ENCODE peak calls at places on chromosome 6, in ten cellular contexts. L is sigmoid colon, J is tibial artery, R is A549, Q is Peyer's patch, U is fibroblast of lung, W is IMR-90, Y is MM.1S, X is heart left ventricle, G is tibial nerve. V is an unnamed sample.
A peak's percentile ranks its signal among the peaks of the same experiment; 100 is the strongest.

GRCh38 chr6:14965340-14966102 is 280.3 kb upstream of the JARID2 start:
- DNase-seq in L (no peak), J (no peak), R (no peak), Q (no peak), U (no peak), W (no peak), Y (no peak), X (no peak), G (no peak), V (no peak)

GRCh38 chr6:97437087-97437486 is 154.1 kb upstream of the MMS22L start:
- DNase-seq in L (no peak), J (no peak), R (peak; percentile 10), Q (no peak), U (peak; percentile 22), W (peak; percentile 18), Y (no peak), X (no peak), G (no peak), V (no peak)

GRCh38 chr6:33661118-33661838 is 40.2 kb downstream of the ITPR3 start:
- DNase-seq in L (no peak), J (no peak), R (no peak), Q (no peak), U (no peak), W (no peak), Y (no peak), X (no peak), G (no peak), V (no peak)

GRCh38 chr6:37680668-37681067 is 17.0 kb downstream of the MDGA1 start:
- DNase-seq in L (no peak), J (no peak), R (no peak), Q (no peak), U (no peak), W (no peak), Y (no peak), X (no peak), G (no peak), V (peak; percentile 88)

GRCh38 chr6:36671687-36672375 is 6.7 kb upstream of the CDKN1A start:
- DNase-seq in L (no peak), J (no peak), R (no peak), Q (no peak), U (no peak), W (no peak), Y (no peak), X (no peak), G (no peak), V (no peak)

GRCh38 chr6:108760158-108761050 is 87.8 kb upstream of the ARMC2 start:
- DNase-seq in L (no peak), J (no peak), R (no peak), Q (peak; percentile 40), U (peak; percentile 50), W (peak; percentile 60), Y (no peak), X (no peak), G (no peak), V (no peak)

GRCh38 chr6:135046912-135047311 is 7.7 kb downstream of the HBS1L start:
- DNase-seq in L (no peak), J (no peak), R (no peak), Q (no peak), U (no peak), W (no peak), Y (peak; percentile 18), X (no peak), G (no peak), V (no peak)

GRCh38 chr6:114342826-114343781 is at the start of gene HS3ST5:
- DNase-seq in L (peak; percentile 66), J (no peak), R (peak; percentile 36), Q (no peak), U (peak; percentile 32), W (peak; percentile 8), Y (peak; percentile 72), X (peak; percentile 26), G (no peak), V (peak; percentile 47)

GRCh38 chr6:152244998-152245630 is 392.0 kb downstream of the SYNE1 start:
- DNase-seq in L (no peak), J (no peak), R (no peak), Q (no peak), U (no peak), W (no peak), Y (no peak), X (no peak), G (no peak), V (no peak)

GRCh38 chr6:152246554-152247337 is 390.4 kb downstream of the SYNE1 start:
- DNase-seq in L (no peak), J (no peak), R (no peak), Q (no peak), U (peak; percentile 32), W (peak; percentile 54), Y (no peak), X (no peak), G (no peak), V (no peak)

GRCh38 chr6:152250127-152250526 is 387.0 kb downstream of the SYNE1 start:
- DNase-seq in L (no peak), J (no peak), R (no peak), Q (no peak), U (no peak), W (no peak), Y (no peak), X (no peak), G (no peak), V (no peak)

DNA sequence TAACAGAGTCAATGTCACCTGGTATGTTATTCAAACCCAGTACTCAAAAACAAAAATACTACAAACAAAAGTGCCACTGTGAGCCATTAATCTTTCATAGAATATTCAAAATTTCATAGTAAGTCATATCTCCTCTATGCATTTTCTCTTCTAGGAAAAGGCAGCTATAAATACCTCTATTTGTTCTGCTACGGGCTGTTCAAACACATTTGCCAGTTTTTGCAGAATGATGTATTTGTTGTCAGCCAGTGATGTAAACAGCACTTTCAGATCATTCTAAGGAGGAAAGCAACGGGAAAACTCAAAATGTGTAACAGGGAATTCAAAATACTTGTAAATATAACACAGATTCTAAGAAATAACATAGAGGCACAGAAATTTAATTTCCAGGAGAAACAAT is 388.2 kb downstream of the SYNE1 start:
- DNase-seq in L (no peak), J (no peak), R (no peak), Q (no peak), U (no peak), W (no peak), Y (no peak), X (no peak), G (no peak), V (no peak)
- H3K4me1 ChIP-seq in L (no peaks in the 10 kb centered on the region), J (peaks cover 84% of the 10 kb centered on the region), R (no peaks in the 10 kb centered on the region), Q (no peaks in the 10 kb centered on the region), U (no peaks in the 10 kb centered on the region), W (peaks cover 2% of the 10 kb centered on the region), Y (no peaks in the 10 kb centered on the region), X (peaks cover 28% of the 10 kb centered on the region), G (no peaks in the 10 kb centered on the region), V (peaks cover 14% of the 10 kb centered on the region)

GRCh38 chr6:41375598-41376151 is 40.3 kb downstream of the NCR2 start:
- DNase-seq in L (no peak), J (no peak), R (no peak), Q (no peak), U (no peak), W (no peak), Y (no peak), X (no peak), G (no peak), V (no peak)

GRCh38 chr6:41373367-41373918 is 38.0 kb downstream of the NCR2 start:
- DNase-seq in L (no peak), J (no peak), R (no peak), Q (no peak), U (no peak), W (no peak), Y (no peak), X (no peak), G (no peak), V (no peak)

GRCh38 chr6:41372526-41373366 is 37.3 kb downstream of the NCR2 start:
- DNase-seq in L (no peak), J (no peak), R (no peak), Q (no peak), U (no peak), W (no peak), Y (no peak), X (no peak), G (no peak), V (no peak)

GRCh38 chr6:41374618-41375590 is 39.5 kb downstream of the NCR2 start:
- DNase-seq in L (no peak), J (no peak), R (no peak), Q (no peak), U (no peak), W (no peak), Y (no peak), X (no peak), G (no peak), V (no peak)

DNA sequence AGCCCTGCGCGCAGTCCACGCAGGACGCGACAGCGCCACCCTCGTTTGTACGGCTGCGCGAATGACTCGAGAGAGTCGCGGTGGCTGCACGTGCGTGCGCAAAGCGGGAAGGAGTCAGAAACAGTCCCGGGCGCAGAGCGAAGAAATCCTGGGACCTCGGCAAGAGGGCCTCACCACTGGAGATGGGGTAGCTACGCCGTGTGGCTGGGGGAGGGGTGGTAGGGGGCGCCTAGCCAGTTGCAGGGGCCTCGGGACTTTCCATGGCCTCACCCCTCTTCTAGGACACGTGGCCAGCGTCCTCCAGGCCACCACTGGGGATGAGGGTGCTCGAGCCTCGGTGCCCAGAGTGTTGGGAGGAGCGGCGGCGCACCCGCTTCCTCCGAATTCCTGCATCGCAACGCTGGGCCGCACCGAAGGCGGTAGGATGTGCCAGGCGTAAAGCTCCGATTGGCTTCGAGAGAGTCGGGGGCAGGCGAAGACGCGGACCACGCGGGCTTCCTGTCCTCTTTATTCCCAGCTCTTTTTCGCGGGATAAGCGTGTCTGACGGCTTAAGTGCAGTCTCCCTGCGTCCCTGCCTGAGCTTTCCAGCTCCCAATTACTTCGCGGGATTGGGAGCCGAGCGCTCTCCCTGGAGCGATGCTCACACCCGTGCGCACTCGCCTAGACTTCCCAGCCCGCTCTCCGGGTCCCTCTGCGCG is 38.7 kb downstream of the NCR2 start:
- DNase-seq in L (no peak), J (no peak), R (no peak), Q (no peak), U (peak; percentile 15), W (no peak), Y (no peak), X (no peak), G (no peak), V (no peak)
- H3K4me3 ChIP-seq in L (no peak overlapping the region), J (no peak overlapping the region), R (no peak overlapping the region), Q (no peak overlapping the region), U (no peak overlapping the region), W (no peak overlapping the region), Y (no peak overlapping the region), X (peak overlapping the region; percentile 16), G (no peak overlapping the region), V (no peak overlapping the region)

GRCh38 chr6:137945149-137945498 is 78.1 kb downstream of the TNFAIP3 start:
- DNase-seq in L (no peak), J (no peak), R (no peak), Q (no peak), U (no peak), W (no peak), Y (no peak), X (no peak), G (no peak), V (no peak)
- TF ChIP-seq CTCF in L (no peak), J (no peak), R (no peak), Q (no peak), U (no peak), W (no peak), Y (no peak), X (no peak), G (no peak), V (no peak)

DNA sequence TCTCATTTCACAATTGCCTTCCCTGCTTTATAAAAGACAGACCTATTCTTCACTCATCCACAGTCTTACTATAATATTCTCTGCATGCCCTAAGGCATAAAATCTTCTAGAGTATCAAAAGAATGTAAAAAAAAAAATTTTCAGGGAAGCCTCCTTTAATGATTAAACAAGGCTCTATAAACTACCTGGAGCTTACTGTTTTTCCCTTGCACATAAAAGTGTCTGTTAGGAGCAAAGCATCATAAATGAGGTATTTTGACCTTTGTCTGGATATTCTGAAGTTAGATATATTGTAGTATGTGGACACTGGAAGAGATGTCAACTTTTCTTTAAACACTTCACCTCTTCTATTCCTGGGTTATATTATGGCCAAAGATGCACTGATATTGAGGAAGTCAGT is 97.5 kb downstream of the ARHGAP18 start:
- DNase-seq in L (no peak), J (no peak), R (no peak), Q (no peak), U (no peak), W (no peak), Y (no peak), X (no peak), G (no peak), V (no peak)
- H3K4me1 ChIP-seq in L (no peaks in the 10 kb centered on the region), J (no peaks in the 10 kb centered on the region), R (peaks cover 5% of the 10 kb centered on the region), Q (no peaks in the 10 kb centered on the region), U (no peaks in the 10 kb centered on the region), W (peaks cover 3% of the 10 kb centered on the region), Y (peaks cover 11% of the 10 kb centered on the region), X (no peaks in the 10 kb centered on the region), G (no peaks in the 10 kb centered on the region), V (peaks cover 15% of the 10 kb centered on the region)

V was measured in thyroid gland.